ENCODE peak calls at places on chromosomes 4 and X, in five cellular contexts. S is kidney, I is IMR-90, Q is lower leg skin, M is neural progenitor cell. N is an unnamed sample.

GRCh38 chr4:110837896-110838450 is 215.1 kb upstream of the PITX2 start:
- DNase-seq in I (no peak), S (no peak), Q (no peak), M (peak; percentile 46), N (no peak)

GRCh38 chr4:108683479-108683878 is 33.1 kb downstream of the OSTC start:
- DNase-seq in Q (no peak), M (peak; percentile 40), I (peak; percentile 41), S (no peak), N (peak; percentile 31)

GRCh38 chrX:49185062-49185394 is 1.1 kb downstream of the PRICKLE3 start:
- DNase-seq in Q (no peak), S (no peak), I (no peak), M (no peak), N (no peak)

GRCh38 chrX:135086197-135086854 is 34.0 kb downstream of the ETDB start:
- DNase-seq in M (peak; percentile 69), I (peak; percentile 61), Q (no peak), S (no peak), N (peak; percentile 40)

GRCh38 chrX:136205882-136206281 is 45.3 kb downstream of the MAP7D3 start:
- DNase-seq in M (peak; percentile 13), I (no peak), Q (no peak), S (no peak), N (no peak)

GRCh38 chr4:105140684-105141490 is 5.8 kb upstream of the TET2 start:
- DNase-seq in S (no peak), Q (no peak), M (peak; percentile 43), I (no peak), N (no peak)

GRCh38 chr4:159787901-159788300 is 685.0 kb downstream of the RAPGEF2 start:
- DNase-seq in M (no peak), Q (no peak), I (no peak), S (no peak), N (no peak)

GRCh38 chr4:139902328-139903217 is 237.0 kb downstream of the MGST2 start:
- DNase-seq in I (peak; percentile 20), Q (no peak), M (no peak), S (no peak), N (no peak)

GRCh38 chr4:70903282-70903603 is 1.1 kb downstream of the MOB1B start:
- DNase-seq in Q (no peak), M (peak; percentile 28), S (no peak), I (no peak), N (no peak)

GRCh38 chr4:175412744-175413143 is 399.3 kb downstream of the GPM6A start:
- DNase-seq in M (no peak), I (peak; percentile 63), S (no peak), Q (no peak), N (peak; percentile 64)

GRCh38 chr4:75327804-75328512 is 186.2 kb downstream of the RCHY1 start:
- DNase-seq in M (peak; percentile 67), S (peak; percentile 60), I (no peak), Q (no peak), N (no peak)
- TF ChIP-seq CTCF in M (no peak), S (no peak), I (no peak), Q (no peak), N (no peak)

GRCh38 chr4:128061566-128062536 is 739 bp downstream of the LARP1B start:
- DNase-seq in Q (peak; percentile 89), S (peak; percentile 91), I (peak; percentile 15), M (peak; percentile 75), N (peak; percentile 18)

GRCh38 chr4:128060130-128060619 is 937 bp upstream of the LARP1B start:
- DNase-seq in Q (no peak), S (no peak), I (peak; percentile 6), M (no peak), N (no peak)

GRCh38 chr4:128056396-128056795 is 4.7 kb upstream of the LARP1B start:
- DNase-seq in Q (no peak), M (no peak), I (no peak), S (no peak), N (no peak)

GRCh38 chr4:128060620-128061565 is at the start of gene LARP1B:
- DNase-seq in M (peak; percentile 96), Q (peak; percentile 98), I (peak; percentile 95), S (peak; percentile 99), N (peak; percentile 95)
- TF ChIP-seq CTCF in M (no peak), Q (no peak), I (no peak), S (no peak), N (no peak)

GRCh38 chr4:30380404-30380998 is 339.7 kb upstream of the PCDH7 start:
- DNase-seq in M (peak; percentile 82), Q (no peak), I (peak; percentile 73), S (no peak), N (peak; percentile 39)
- TF ChIP-seq CTCF in M (peak; percentile 93), Q (no peak), I (peak; percentile 67), S (peak; percentile 31), N (peak; percentile 83)

GRCh38 chrX:24993887-24994286 is 21.9 kb downstream of the ARX start:
- DNase-seq in S (peak; percentile 25), M (peak; percentile 44), Q (no peak), I (no peak), N (no peak)

GRCh38 chrX:24988314-24988713 is 27.5 kb downstream of the ARX start:
- DNase-seq in Q (no peak), I (no peak), S (no peak), M (no peak), N (no peak)

GRCh38 chrX:24987731-24988130 is 28.0 kb downstream of the ARX start:
- DNase-seq in M (no peak), S (no peak), Q (no peak), I (no peak), N (no peak)

GRCh38 chrX:24985120-24985519 is 30.6 kb downstream of the ARX start:
- DNase-seq in Q (no peak), M (no peak), S (no peak), I (no peak), N (no peak)

GRCh38 chrX:24990585-24990984 is 25.2 kb downstream of the ARX start:
- DNase-seq in Q (no peak), M (peak; percentile 61), I (no peak), S (no peak), N (no peak)
- TF ChIP-seq CTCF in Q (no peak), M (peak; percentile 46), I (no peak), S (no peak), N (no peak)

GRCh38 chrX:148601034-148601433 is 100.6 kb downstream of the AFF2 start:
- DNase-seq in Q (no peak), S (no peak), I (no peak), M (no peak), N (no peak)
- TF ChIP-seq CTCF in Q (no peak), S (no peak), I (no peak), M (no peak), N (no peak)

DNA sequence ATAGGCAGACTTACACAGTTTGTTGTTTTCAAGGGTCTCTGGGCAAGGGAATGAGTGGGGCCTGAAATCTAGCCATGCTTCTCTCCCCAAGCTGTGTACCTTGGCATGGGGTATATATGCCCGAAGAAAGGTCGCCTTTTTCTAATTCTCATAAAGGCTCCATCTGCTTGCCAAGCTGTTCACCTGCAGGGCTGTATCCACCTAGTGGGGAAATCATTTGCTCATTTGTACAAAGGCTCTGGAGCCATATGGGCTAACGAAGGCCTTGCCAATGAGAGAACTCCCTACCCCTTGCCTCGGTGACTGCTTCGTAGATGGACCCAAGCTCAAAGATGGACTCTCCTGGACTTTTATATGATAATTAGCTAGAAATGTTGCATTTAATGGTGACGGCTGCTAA is 1097.0 kb downstream of the PDHA2 start:
- DNase-seq in I (no peak), S (no peak), Q (no peak), M (no peak), N (no peak)
- TF ChIP-seq CTCF in I (no peak), S (no peak), Q (no peak), M (no peak), N (no peak)

GRCh38 chrX:68945603-68946228 is 116.9 kb downstream of the EFNB1 start:
- DNase-seq in M (no peak), S (no peak), Q (peak; percentile 80), I (peak; percentile 70), N (no peak)

GRCh38 chrX:68942797-68943196 is 114.0 kb downstream of the EFNB1 start:
- DNase-seq in I (no peak), Q (peak; percentile 23), S (no peak), M (no peak), N (no peak)

GRCh38 chrX:68945081-68945602 is 116.3 kb downstream of the EFNB1 start:
- DNase-seq in I (no peak), Q (peak; percentile 43), M (no peak), S (no peak), N (no peak)

GRCh38 chrX:68944211-68944610 is 115.4 kb downstream of the EFNB1 start:
- DNase-seq in S (no peak), Q (peak; percentile 58), M (no peak), I (no peak), N (no peak)

DNA sequence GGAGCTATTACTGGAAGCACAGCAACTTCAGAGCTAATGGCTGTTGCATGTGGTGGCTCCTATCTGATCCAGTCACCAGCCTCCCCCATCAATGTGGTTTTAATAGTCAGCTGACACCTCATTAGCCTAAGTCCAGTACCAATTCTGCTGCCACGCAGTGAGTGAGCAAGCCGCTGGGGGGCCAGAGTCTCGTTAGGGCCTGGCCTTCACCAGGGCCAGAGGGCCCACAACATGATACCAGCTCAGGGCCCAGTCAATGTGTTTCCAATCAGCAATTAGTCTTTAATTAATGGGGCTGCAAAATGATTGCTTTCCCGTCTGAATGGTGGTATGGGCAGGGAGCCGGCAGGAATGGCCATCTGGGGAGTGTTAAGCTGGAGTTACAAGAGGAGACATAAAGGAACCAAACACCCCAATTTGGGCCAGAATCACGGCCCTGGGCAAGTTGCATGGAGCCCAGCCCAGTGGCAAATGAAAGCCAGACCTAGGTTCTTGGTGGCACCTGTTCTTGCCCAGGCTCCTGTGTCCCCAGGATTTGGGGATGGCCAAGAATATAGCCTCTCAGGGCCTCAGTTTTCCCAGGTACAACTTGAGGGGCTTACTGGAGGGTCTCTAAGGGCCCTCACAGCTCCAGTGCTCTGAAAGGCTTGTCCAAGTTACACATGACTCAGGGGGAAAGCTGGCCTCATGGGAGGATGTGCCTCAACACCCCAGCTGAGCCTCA is 119.2 kb downstream of the EFNB1 start:
- DNase-seq in I (no peak), M (no peak), Q (peak; percentile 70), S (no peak), N (peak; percentile 2)
- TF ChIP-seq CTCF in I (peak; percentile 6), M (no peak), Q (no peak), S (no peak), N (no peak)

DNA sequence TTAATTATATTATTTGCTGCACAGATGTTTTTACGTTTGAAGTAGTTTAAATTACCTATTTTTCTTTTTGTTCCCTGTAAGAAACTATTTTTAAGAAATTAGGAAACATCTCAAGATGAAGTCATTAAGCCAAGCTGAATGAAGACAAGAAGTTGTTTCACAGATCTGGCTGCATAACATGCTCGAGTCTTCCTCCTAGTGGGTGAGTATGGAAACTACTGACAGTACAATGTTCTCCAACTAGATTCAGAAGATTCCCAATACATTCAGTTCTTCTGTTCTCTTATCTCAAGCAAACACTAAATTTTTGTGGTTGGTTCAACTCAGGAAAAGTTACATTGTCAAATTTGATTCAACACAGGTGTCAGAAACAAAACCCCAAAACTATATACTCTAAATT is 256.8 kb upstream of the VCX start:
- DNase-seq in S (no peak), I (peak; percentile 35), Q (no peak), M (peak; percentile 38), N (peak; percentile 28)
- TF ChIP-seq CTCF in S (peak; percentile 30), I (peak; percentile 53), Q (no peak), M (peak; percentile 54), N (peak; percentile 73)

DNA sequence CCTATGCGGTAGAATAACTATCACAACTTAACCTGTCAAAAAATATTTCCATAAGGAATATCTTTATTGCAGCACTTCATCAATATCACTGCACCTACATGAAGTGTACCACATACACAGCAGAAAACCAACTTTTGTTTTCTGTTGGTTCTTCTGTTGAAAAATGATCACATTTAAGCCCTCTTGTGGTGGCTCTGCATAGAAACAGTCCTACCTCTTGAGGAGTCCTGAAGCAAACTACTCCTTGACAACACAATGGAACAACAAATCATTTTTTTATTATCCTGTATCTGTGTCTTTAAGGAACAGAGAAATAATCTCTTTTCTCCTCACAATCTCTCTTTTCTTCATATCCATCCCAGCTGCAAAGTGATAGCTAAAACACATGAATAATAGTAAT is 39.8 kb upstream of the ATOH1 start:
- DNase-seq in M (peak; percentile 46), S (no peak), Q (no peak), I (peak; percentile 10), N (peak; percentile 13)
- TF ChIP-seq CTCF in M (peak; percentile 65), S (no peak), Q (no peak), I (peak; percentile 37), N (peak; percentile 68)